ENCODE peak calls at places on chromosomes 2 and 18, in six cellular contexts. P is HTR-8/SVneo; C is dermis microvascular lymphatic vessel endothelial cell; V is CD4-positive, alpha-beta T cell; H is ureter; I is EH. M is an unnamed sample.

GRCh38 chr2:187826023-187826422 is 271.8 kb upstream of the TFPI start:
- DNase-seq in P (peak; percentile 10), C (peak; percentile 3), V (no peak), H (no peak), I (peak; percentile 58), M (no peak)

GRCh38 chr2:32865399-32866068 is 81.2 kb upstream of the LTBP1 start:
- DNase-seq in P (peak; percentile 56), C (peak; percentile 67), V (no peak), H (no peak), I (peak; percentile 98), M (peak; percentile 74)

GRCh38 chr2:48943436-48943835 is 187.9 kb upstream of the LHCGR start:
- DNase-seq in P (no peak), C (no peak), V (no peak), H (no peak), I (peak; percentile 2), M (no peak)

GRCh38 chr2:121969155-121969554 is 213.7 kb downstream of the TSN start:
- DNase-seq in P (no peak), C (peak; percentile 29), V (no peak), H (no peak), I (no peak), M (no peak)

GRCh38 chr2:132438650-132439030 is 22.0 kb downstream of the GPR39 start:
- DNase-seq in P (peak; percentile 73), C (peak; percentile 67), V (no peak), H (no peak), I (peak; percentile 98), M (peak; percentile 94)

GRCh38 chr18:64799378-64799777 is 650.5 kb upstream of the LINC00305 start:
- DNase-seq in P (no peak), C (no peak), V (no peak), H (no peak), I (no peak), M (no peak)

GRCh38 chr2:134202361-134202760 is 51.5 kb upstream of the MGAT5 start:
- DNase-seq in P (no peak), C (no peak), V (no peak), H (no peak), I (peak; percentile 64), M (no peak)

GRCh38 chr2:204632410-204632809 is 87.1 kb downstream of the PARD3B start:
- DNase-seq in P (no peak), C (no peak), V (no peak), H (no peak), I (no peak), M (no peak)

GRCh38 chr2:218962859-218963492 is 3.5 kb downstream of the CDK5R2 start:
- DNase-seq in P (no peak), C (peak; percentile 49), V (peak; percentile 49), H (peak; percentile 65), I (peak; percentile 74), M (peak; percentile 71)

GRCh38 chr18:36947820-36948348 is 119.0 kb downstream of the KIAA1328 start:
- DNase-seq in P (no peak), C (no peak), V (no peak), H (no peak), I (no peak), M (no peak)

GRCh38 chr18:76875390-76876330 is 53.3 kb downstream of the ZNF236 start:
- DNase-seq in P (no peak), C (peak; percentile 75), V (no peak), H (no peak), I (peak; percentile 30), M (no peak)

GRCh38 chr2:39158351-39158750 is 37.5 kb upstream of the SOS1 start:
- DNase-seq in P (no peak), C (no peak), V (no peak), H (no peak), I (no peak), M (no peak)

GRCh38 chr2:111244864-111245263 is 124.2 kb downstream of the BCL2L11 start:
- DNase-seq in P (no peak), C (no peak), V (no peak), H (no peak), I (no peak), M (no peak)

GRCh38 chr2:20352230-20353216 is 1.9 kb upstream of the PUM2 start:
- DNase-seq in P (no peak), C (no peak), V (no peak), H (no peak), I (no peak), M (no peak)

GRCh38 chr2:240139011-240139441 is 1.4 kb downstream of the OTOS start:
- DNase-seq in P (no peak), C (no peak), V (no peak), H (no peak), I (no peak), M (no peak)

GRCh38 chr18:78192044-78192443 is 787.6 kb upstream of the SALL3 start:
- DNase-seq in P (no peak), C (no peak), V (no peak), H (peak; percentile 65), I (no peak), M (no peak)

GRCh38 chr2:142130111-142131015 is 453 bp downstream of the LRP1B start:
- DNase-seq in P (peak; percentile 9), C (peak; percentile 55), V (no peak), H (peak; percentile 57), I (peak; percentile 42), M (peak; percentile 26)

GRCh38 chr2:176291335-176291734 is 22.1 kb downstream of the MTX2 start:
- DNase-seq in P (no peak), C (no peak), V (no peak), H (no peak), I (no peak), M (no peak)

GRCh38 chr2:152432206-152432653 is 97.3 kb downstream of the FMNL2 start:
- DNase-seq in P (no peak), C (peak; percentile 49), V (no peak), H (no peak), I (peak; percentile 70), M (peak; percentile 82)

GRCh38 chr2:171598713-171599319 is 76.5 kb downstream of the CYBRD1 start:
- DNase-seq in P (peak; percentile 85), C (peak; percentile 73), V (peak; percentile 27), H (no peak), I (peak; percentile 74), M (peak; percentile 85)

GRCh38 chr2:68594674-68595492 is 48.5 kb upstream of the PROKR1 start:
- DNase-seq in P (peak; percentile 26), C (peak; percentile 49), V (peak; percentile 22), H (no peak), I (peak; percentile 50), M (peak; percentile 48)

GRCh38 chr2:26623541-26624497 is 17.3 kb downstream of the CIB4 start:
- DNase-seq in P (no peak), C (no peak), V (no peak), H (no peak), I (peak; percentile 58), M (no peak)

GRCh38 chr2:86703704-86704370 is 16.3 kb upstream of the RMND5A start:
- DNase-seq in P (no peak), C (peak; percentile 6), V (no peak), H (no peak), I (peak; percentile 87), M (peak; percentile 43)

GRCh38 chr18:41449612-41450011 is 505.4 kb upstream of the PIK3C3 start:
- DNase-seq in P (no peak), C (no peak), V (no peak), H (no peak), I (no peak), M (no peak)